ENCODE peak calls at places on chromosomes 4 and X, in eight cellular contexts. J is endodermal cell, Z is WTC11, W is astrocyte, G is nephron progenitor cell, Q is HFFc6, Y is lower lobe of right lung, E is fibroblast of pulmonary artery. M is an unnamed sample.

GRCh38 chrX:4572652-4573051 is 859.2 kb upstream of the PRKX start:
- DNase-seq in J (no peak), Z (no peak), W (no peak), G (no peak), Q (no peak), Y (no peak), E (no peak), M (no peak)

GRCh38 chr4:171846232-171846631 is 33.0 kb downstream of the GALNTL6 start:
- DNase-seq in J (peak), Z (peak), W (peak), G (peak), Q (peak), Y (peak), E (peak), M (no peak)

GRCh38 chrX:7746861-7747260 is 96.1 kb upstream of the VCX start:
- DNase-seq in J (no peak), Z (no peak), W (no peak), G (no peak), Q (no peak), Y (no peak), E (peak), M (no peak)

GRCh38 chr4:42673084-42673429 is 16.2 kb upstream of the ATP8A1 start:
- DNase-seq in J (no peak), Z (no peak), W (peak), G (no peak), Q (no peak), Y (peak), E (peak), M (no peak)

GRCh38 chr4:27397886-27398285 is 537.2 kb downstream of the STIM2 start:
- DNase-seq in J (no peak), Z (no peak), W (peak), G (no peak), Q (peak), Y (no peak), E (peak), M (peak)

GRCh38 chr4:73952352-73952751 is 29.5 kb downstream of the PF4 start:
- DNase-seq in J (no peak), Z (no peak), W (no peak), G (no peak), Q (no peak), Y (no peak), E (no peak), M (no peak)

GRCh38 chrX:19893722-19894121 is 6.3 kb upstream of the SH3KBP1 start:
- DNase-seq in J (no peak), Z (no peak), W (peak), G (no peak), Q (peak), Y (no peak), E (peak), M (no peak)

GRCh38 chrX:68807818-68808217 is 21.0 kb upstream of the EFNB1 start:
- DNase-seq in J (peak), Z (peak), W (no peak), G (no peak), Q (no peak), Y (no peak), E (no peak), M (no peak)

GRCh38 chr4:10753326-10753725 is 68.8 kb upstream of the CLNK start:
- DNase-seq in J (no peak), Z (no peak), W (peak), G (no peak), Q (no peak), Y (no peak), E (peak), M (no peak)

GRCh38 chr4:8063974-8064563 is 94.5 kb downstream of the ABLIM2 start:
- DNase-seq in J (no peak), Z (no peak), W (no peak), G (no peak), Q (no peak), Y (no peak), E (no peak), M (no peak)

GRCh38 chrX:139823806-139824205 is 109.0 kb downstream of the ATP11C start:
- DNase-seq in J (no peak), Z (no peak), W (peak), G (no peak), Q (no peak), Y (no peak), E (no peak), M (no peak)

GRCh38 chrX:7828594-7828993 is 14.4 kb upstream of the VCX start:
- DNase-seq in J (no peak), Z (no peak), W (no peak), G (no peak), Q (no peak), Y (no peak), E (no peak), M (no peak)

GRCh38 chr4:172858731-172859230 is 309.8 kb upstream of the GALNT7 start:
- DNase-seq in J (no peak), Z (no peak), W (peak), G (no peak), Q (no peak), Y (no peak), E (no peak), M (no peak)

GRCh38 chrX:115047715-115048114 is 30.3 kb upstream of the IL13RA2 start:
- DNase-seq in J (no peak), Z (no peak), W (no peak), G (no peak), Q (peak), Y (no peak), E (no peak), M (no peak)

GRCh38 chrX:124217289-124218251 is 114.9 kb upstream of the TEX13D start:
- DNase-seq in J (peak), Z (no peak), W (peak), G (peak), Q (peak), Y (no peak), E (peak), M (no peak)

GRCh38 chr4:25694466-25694865 is 38.8 kb downstream of the SLC34A2 start:
- DNase-seq in J (peak), Z (no peak), W (no peak), G (no peak), Q (no peak), Y (no peak), E (peak), M (no peak)

GRCh38 chrX:50081282-50081955 is 119.4 kb downstream of the AKAP4 start:
- DNase-seq in J (peak), Z (peak), W (no peak), G (peak), Q (no peak), Y (peak), E (peak), M (no peak)
- TF ChIP-seq CTCF in J (peak), Z (no peak), W (peak), G (no peak), Q (peak), Y (peak), E (peak), M (peak)

DNA sequence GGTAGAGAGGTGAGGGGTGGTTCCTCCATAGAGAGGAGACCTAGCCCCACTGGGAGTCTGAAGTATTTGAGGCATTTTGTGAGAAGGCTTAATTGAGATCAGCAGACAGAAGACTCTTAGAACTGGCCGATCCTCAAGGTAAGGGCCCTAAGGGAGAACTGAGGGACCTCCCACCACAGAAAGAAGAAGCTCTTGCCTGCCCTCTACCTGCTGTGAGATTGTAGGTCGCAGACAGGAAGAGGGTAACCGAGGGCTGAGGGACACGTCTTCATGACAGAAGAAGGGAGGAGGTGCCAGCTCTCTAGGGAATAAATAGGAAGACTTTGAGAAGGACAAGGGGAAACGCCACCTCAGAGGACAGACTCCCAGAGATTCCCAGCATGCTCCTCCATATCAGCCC is 24.1 kb upstream of the MAGEC1 start:
- DNase-seq in J (peak), Z (no peak), W (no peak), G (no peak), Q (no peak), Y (no peak), E (no peak), M (no peak)
- TF ChIP-seq CTCF in J (peak), Z (no peak), W (no peak), G (no peak), Q (no peak), Y (no peak), E (no peak), M (no peak)

DNA sequence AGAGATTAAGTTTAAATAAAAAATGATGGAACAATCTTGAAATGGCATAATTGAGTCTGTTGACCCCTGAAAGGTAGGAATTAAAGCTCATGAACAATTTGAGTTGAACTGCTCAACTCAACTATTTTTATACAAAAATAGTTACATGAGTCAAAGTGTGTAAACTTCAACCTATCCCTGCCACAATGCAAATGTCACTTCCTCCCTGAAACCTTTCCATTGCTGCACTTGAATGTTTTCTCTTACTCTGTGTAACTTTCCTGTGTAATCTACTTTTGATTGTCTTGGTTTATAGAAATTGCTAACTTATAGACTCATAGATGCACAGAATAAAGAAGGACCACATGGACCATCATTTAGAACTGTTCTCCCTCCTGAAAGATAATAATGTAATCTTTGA is 218.5 kb downstream of the GBA3 start:
- DNase-seq in J (no peak), Z (no peak), W (no peak), G (no peak), Q (no peak), Y (no peak), E (no peak), M (no peak)
- TF ChIP-seq CTCF in J (no peak), Z (no peak), W (no peak), G (no peak), Q (no peak), Y (no peak), E (no peak), M (no peak)

DNA sequence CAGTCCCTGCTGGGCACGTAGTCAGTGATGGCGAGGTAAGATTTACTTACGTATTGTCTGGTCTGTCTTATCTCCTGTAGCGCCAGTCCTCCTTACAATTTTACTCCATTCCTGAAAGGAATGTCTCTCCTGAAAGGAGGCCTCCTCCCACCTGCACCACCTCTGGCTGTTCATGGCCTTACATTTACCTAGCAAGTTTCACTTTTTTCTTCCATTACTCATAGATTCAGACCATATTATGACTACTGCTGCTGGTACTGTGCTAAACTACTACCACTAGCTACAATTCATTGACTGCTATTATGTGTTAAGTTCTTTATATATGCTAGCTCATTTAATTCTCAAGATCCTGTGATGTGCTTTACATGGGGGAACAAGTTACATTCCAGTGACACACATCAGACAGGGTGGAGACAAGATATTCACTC is 189.9 kb downstream of the BMPR1B start:
- DNase-seq in J (peak), Z (no peak), W (no peak), G (no peak), Q (no peak), Y (no peak), E (no peak), M (no peak)
- TF ChIP-seq CTCF in J (peak), Z (no peak), W (no peak), G (no peak), Q (no peak), Y (no peak), E (no peak), M (no peak)

DNA sequence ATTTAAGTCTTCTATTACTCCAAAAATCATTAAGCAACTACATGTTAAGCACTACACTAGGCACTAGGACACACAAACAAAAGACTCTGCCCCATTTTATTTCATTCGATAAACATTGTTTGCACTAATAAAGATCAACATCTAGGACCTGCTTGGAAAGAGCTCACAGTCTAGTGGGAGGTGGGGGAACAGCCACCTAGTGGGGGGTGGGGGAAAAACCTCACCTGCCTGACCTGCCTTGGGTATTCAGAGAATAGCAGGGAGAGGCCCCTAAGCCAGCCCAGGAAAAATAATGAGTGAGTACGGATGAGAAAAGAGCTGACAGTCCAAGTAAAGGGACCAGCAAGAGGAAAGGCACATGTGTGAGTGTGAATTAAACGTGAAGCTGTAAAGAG is 52.2 kb downstream of the PRDM5 start:
- DNase-seq in J (peak), Z (peak), W (no peak), G (no peak), Q (no peak), Y (no peak), E (no peak), M (no peak)
- TF ChIP-seq CTCF in J (peak), Z (peak), W (no peak), G (no peak), Q (peak), Y (no peak), E (no peak), M (no peak)

GRCh38 chr4:163335384-163335783 is 3.0 kb upstream of the NPY1R start:
- DNase-seq in J (no peak), Z (no peak), W (no peak), G (no peak), Q (no peak), Y (no peak), E (no peak), M (no peak)

GRCh38 chr4:163332526-163333405 is at the start of gene NPY1R:
- DNase-seq in J (peak), Z (peak), W (peak), G (peak), Q (peak), Y (peak), E (peak), M (peak)

GRCh38 chr4:163330828-163331628 is 1.4 kb downstream of the NPY1R start:
- DNase-seq in J (no peak), Z (no peak), W (no peak), G (no peak), Q (no peak), Y (no peak), E (no peak), M (no peak)

DNA sequence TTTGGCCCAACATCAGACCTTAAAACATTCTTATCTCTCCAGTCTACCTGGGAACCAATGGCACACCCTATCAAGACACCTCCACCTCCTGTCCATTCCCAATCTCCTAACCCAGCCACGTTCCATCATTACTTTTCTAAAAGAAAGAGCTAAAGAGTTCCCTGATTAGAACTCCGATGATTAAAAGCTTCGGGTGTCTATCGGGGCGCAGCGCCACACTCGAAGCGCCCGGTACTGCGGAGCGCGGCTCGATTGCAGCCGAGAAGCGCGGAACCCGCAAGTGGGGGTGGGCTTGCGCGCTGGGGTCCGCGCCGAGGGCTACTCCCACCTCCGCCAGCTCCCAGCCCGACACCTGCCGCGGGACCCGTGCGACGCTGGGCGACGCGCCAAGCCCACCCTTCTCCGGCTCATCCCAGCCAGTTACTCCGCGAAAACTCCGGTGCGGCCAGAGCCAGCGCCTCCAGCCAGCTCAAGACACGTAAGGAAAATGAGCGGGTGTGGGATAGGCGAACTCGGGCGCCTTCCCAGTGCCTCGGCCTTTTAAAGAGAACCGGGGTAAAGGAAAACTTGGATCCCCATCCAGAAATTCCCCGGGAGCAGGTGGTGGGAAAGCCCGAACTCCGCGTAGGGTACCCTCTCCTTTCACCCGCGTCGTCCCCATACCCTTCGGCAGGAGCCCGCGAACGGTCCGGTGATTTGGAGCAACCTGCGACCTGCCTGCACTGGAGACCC is 601 bp downstream of the NPY1R start:
- DNase-seq in J (peak), Z (peak), W (peak), G (peak), Q (no peak), Y (peak), E (peak), M (no peak)
- TF ChIP-seq CTCF in J (peak), Z (no peak), W (no peak), G (no peak), Q (no peak), Y (no peak), E (peak), M (no peak)

DNA sequence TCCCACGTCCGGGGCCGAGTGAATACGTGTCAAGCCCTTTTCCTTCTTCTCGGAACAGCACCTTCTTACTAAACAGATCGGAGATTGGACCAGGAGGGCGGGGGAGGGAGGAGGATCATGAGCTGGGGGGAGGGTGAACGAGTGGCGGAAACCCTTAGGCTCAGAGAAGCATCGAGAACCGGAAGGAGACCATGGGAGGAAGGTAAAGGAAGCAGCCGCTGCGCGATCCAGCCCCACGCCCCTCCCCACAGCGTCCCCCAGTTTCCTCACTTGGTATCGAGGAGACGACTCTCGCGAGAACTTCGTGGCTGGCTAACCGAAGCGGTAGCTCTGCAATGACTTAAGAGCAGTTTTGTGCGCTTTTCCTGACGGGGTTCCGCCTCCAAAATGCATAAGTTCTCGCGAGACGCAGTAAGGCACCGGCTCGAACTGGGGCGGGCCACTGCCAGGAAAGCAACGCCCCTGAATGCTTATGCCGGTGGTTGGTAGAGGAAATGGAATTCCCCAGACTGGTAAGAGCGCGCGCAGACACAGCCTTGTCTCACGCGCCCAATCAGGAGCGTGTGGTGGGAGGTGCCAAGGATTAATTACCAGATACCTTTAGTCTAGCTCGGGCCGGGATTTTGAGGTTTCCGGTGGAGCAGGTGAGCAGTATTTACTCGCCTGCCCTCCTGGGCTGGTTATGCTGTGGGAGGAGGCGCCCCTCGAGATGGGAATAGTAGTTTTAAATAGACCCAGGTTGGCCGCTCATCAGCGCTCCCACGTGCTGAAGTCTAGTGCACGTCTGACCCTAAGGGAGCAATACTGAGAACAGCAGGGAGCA is 534 bp upstream of the UBE2D3 start:
- DNase-seq in J (peak), Z (peak), W (peak), G (peak), Q (peak), Y (peak), E (peak), M (peak)
- TF ChIP-seq CTCF in J (no peak), Z (no peak), W (no peak), G (no peak), Q (no peak), Y (no peak), E (no peak), M (no peak)

M was measured in AG09309.